ENCODE peak calls at places on chromosome X, in five cellular contexts. D is tibial artery, J is right cardiac atrium, G is left ventricle myocardium inferior, L is uterus. B is an unnamed sample. For H3K4me1, the result is how much of the 10 kb centered on the place peaks cover.

GRCh38 chrX:149120459-149120858 is 384.6 kb downstream of the IDS start:
- DNase-seq in D (no peak), J (no peak), G (no peak), L (no peak), B (no peak)

GRCh38 chrX:20418379-20418778 is 151.7 kb upstream of the RPS6KA3 start:
- DNase-seq in D (no peak), J (no peak), G (no peak), L (no peak), B (no peak)

GRCh38 chrX:56995271-56995994 is at the start of gene SPIN3:
- DNase-seq in D (peak), J (peak), G (peak), L (peak), B (peak)

GRCh38 chrX:130772313-130773140 is 130.5 kb downstream of the ENOX2 start:
- DNase-seq in D (no peak), J (no peak), G (no peak), L (no peak), B (no peak)

GRCh38 chrX:100682939-100683338 is 38.9 kb downstream of the SRPX2 start:
- DNase-seq in D (no peak), J (no peak), G (no peak), L (no peak), B (no peak)

GRCh38 chrX:69429339-69430014 is 74.6 kb upstream of the NALF2 start:
- DNase-seq in D (no peak), J (no peak), G (peak), L (no peak), B (no peak)

GRCh38 chrX:88425739-88426138 is 321.3 kb upstream of the CPXCR1 start:
- DNase-seq in D (no peak), J (no peak), G (no peak), L (no peak), B (no peak)

GRCh38 chrX:155881158-155881993 is at the start of gene VAMP7:
- DNase-seq in D (peak), J (peak), G (peak), L (peak), B (peak)

GRCh38 chrX:21905209-21905735 is 35.2 kb upstream of the SMS start:
- DNase-seq in D (no peak), J (no peak), G (no peak), L (no peak), B (no peak)

DNA sequence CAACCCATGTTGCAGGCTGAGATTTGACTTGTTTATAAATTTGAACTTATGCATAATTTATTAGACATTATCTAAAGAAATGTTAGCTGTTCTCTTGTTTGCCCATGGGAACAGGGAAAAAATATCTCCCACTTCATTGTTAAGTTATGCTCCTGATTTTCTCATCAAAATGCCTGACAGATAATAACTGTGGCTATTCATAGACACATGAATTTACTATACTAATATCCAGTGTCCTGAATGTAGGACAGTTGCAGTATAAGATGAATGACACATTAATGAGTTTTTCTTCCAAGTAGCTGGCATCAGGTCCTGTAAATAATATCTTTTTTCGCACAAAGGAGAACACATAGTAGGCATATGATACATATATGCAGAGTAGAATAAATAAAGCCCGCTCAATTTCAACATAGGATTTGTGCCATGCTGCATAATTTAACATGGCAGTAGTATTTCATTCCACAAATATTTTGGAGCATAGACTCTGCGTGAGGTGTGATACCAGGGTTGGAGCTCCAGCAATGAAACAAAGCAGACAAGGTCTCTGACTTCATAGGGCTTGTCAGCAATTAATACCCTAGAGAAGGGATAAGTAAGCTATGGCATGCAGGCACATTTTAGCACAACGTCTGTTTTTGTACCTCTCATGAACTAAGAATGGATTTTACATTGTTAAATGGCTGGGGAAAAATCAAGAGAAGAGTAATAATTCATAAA is 40.4 kb upstream of the DDX53 start:
- DNase-seq in D (no peak), J (no peak), G (no peak), L (no peak), B (no peak)
- H3K4me1 ChIP-seq in D (under half), J (under half), G (under half), L (under half), B (under half)

DNA sequence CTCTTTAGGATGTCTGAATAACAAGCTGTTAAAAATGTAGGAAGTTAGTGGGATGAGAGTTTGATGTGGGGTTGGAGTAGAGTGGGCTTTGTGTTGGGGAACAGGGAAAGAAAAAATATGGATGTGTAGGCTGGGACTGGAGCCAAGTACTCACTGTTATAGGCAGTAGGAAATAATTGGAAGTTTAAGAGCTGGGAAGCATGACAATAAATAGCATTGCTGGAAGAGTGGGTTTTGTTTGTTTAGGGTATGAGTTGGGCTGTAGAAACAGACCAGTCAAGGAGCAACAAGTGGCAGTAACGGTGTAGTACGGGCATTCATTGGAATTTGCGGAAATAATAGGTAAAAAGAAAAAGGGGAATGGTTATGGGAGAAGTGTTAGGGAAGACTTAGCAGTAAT is 81.6 kb downstream of the KDM6A start:
- DNase-seq in D (no peak), J (no peak), G (no peak), L (no peak), B (no peak)
- H3K4me1 ChIP-seq in D (under half), J (under half), G (under half), L (under half), B (under half)

GRCh38 chrX:147735364-147735763 is 176.4 kb upstream of the FMR1 start:
- DNase-seq in D (no peak), J (no peak), G (no peak), L (no peak), B (no peak)
- H3K4me1 ChIP-seq in D (under half), J (under half), G (under half), L (under half), B (under half)

DNA sequence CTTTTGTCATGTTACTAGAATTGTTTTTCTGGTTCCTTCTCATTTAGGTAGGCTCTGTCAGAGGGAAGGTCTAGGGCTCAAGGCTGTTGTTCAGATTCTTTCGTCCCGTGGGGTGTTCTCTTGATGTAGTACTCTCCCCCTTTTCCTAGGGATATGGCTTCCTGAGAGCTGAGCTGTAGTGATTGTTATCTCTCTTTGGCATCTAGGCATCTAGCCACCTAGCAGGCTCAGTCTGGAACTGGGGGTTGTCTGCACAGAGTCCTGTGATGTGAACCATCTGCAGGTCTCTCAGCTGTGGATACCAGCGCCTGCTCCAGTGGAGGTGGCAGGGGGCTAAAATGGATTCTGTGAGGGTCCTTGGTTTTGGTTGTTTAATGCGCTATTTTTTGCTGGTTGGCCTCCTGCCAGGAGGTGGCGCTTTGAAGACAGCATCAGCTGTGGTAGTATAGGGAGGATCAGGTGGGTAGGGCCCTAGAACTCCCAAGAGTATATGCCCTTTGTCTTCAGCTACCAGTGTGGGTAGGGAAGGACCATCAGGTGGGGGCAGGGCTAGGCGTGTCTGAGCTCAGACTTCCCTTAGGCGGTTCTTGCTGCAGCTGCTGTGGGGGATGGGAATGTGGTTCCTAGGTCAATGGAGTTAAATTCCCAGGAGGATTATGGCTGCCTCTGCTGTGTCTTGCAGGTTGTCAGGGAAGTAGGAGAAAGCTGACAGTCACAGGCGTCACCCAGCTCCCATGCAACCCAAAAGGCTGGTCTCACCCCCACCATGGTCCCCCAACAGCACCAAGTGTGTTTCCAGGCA is 78.0 kb upstream of the RAB40AL start:
- DNase-seq in D (no peak), J (no peak), G (no peak), L (no peak), B (no peak)
- H3K4me1 ChIP-seq in D (under half), J (under half), G (under half), L (under half), B (under half)

GRCh38 chrX:38277136-38277535 is 50.2 kb downstream of the RPGR start:
- DNase-seq in D (no peak), J (no peak), G (no peak), L (no peak), B (no peak)

GRCh38 chrX:38278682-38279081 is 48.6 kb downstream of the RPGR start:
- DNase-seq in D (no peak), J (no peak), G (no peak), L (no peak), B (no peak)

GRCh38 chrX:38279188-38279587 is 48.1 kb downstream of the RPGR start:
- DNase-seq in D (no peak), J (no peak), G (no peak), L (no peak), B (no peak)

GRCh38 chrX:38276089-38276488 is 51.2 kb downstream of the RPGR start:
- DNase-seq in D (no peak), J (no peak), G (no peak), L (no peak), B (no peak)

DNA sequence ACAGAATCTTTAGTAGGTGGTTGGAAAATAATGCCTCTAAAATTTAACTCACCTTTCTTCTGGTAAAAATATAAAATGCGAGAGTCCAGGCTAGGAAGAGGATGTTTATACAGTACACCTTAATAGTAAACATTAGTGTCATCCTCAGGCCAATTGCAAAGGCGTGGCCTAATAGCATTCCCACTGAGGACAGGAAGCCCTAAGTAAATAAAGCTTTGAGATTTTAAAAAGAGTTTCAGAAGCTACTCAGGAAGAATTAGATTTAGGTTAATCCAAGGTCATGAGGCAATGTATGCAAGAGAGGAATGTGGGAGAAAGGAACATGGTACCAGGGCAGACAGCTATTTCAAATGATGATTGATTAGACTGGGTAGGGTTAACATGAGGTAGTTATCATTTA is 49.5 kb downstream of the RPGR start:
- DNase-seq in D (no peak), J (no peak), G (no peak), L (no peak), B (no peak)
- H3K4me1 ChIP-seq in D (under half), J (under half), G (under half), L (under half), B (under half)

GRCh38 chrX:41097326-41097725 is 12.1 kb downstream of the USP9X start:
- DNase-seq in D (no peak), J (no peak), G (no peak), L (no peak), B (no peak)

GRCh38 chrX:41092776-41093175 is 7.5 kb downstream of the USP9X start:
- DNase-seq in D (no peak), J (no peak), G (no peak), L (no peak), B (no peak)

GRCh38 chrX:41095962-41096955 is 11.0 kb downstream of the USP9X start:
- DNase-seq in D (no peak), J (no peak), G (no peak), L (no peak), B (no peak)

GRCh38 chrX:41090568-41091238 is 5.5 kb downstream of the USP9X start:
- DNase-seq in D (no peak), J (no peak), G (no peak), L (no peak), B (no peak)

DNA sequence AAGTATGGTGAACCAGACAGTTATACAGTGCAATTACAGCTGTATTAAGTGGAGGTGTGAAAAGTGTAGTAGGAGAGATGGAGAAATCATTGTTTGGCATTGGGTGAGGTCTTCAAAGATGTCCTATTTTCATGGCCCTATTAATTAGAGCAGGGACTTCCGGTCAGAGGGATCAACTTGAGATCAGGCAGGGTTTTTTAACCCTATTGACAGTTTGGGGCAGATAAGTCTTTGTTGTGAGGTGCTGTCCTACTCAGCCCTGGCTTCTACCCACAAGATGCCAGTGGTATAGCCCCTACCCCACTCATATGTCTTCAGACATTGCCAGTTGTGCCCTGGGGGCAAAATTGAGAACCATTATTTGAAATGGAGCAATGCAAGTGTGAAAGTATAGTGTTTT is 9.9 kb downstream of the USP9X start:
- DNase-seq in D (no peak), J (no peak), G (no peak), L (no peak), B (no peak)
- H3K4me1 ChIP-seq in D (half or more), J (under half), G (half or more), L (under half), B (under half)